ENCODE peak calls at places on chromosomes 1 and 21, in ten cellular contexts. E, N, T, M, X, H, Y, L, W and Z are unnamed samples.

GRCh38 chr21:15993951-15994350 is 264.2 kb downstream of the USP25 start:
- DNase-seq in E (no peak), N (no peak), T (no peak), M (no peak), X (no peak), H (no peak), Y (no peak), L (no peak), W (no peak), Z (no peak)

GRCh38 chr1:91725961-91726704 is 159.8 kb downstream of the TGFBR3 start:
- DNase-seq in E (no peak), N (no peak), T (no peak), M (no peak), X (peak; percentile 57), H (peak; percentile 56), Y (peak; percentile 36), L (no peak), W (no peak), Z (peak; percentile 93)

GRCh38 chr1:87329756-87330200 is 1.1 kb downstream of the LMO4 start:
- DNase-seq in E (no peak), N (no peak), T (no peak), M (no peak), X (no peak), H (no peak), Y (no peak), L (no peak), W (no peak), Z (peak; percentile 58)

GRCh38 chr1:7401814-7402547 is 369.1 kb upstream of the VAMP3 start:
- DNase-seq in E (no peak), N (peak; percentile 3), T (no peak), M (peak; percentile 97), X (peak; percentile 51), H (no peak), Y (no peak), L (no peak), W (peak; percentile 19), Z (peak; percentile 94)

GRCh38 chr21:32702702-32703101 is 25.1 kb downstream of the SYNJ1 start:
- DNase-seq in E (no peak), N (no peak), T (no peak), M (no peak), X (no peak), H (no peak), Y (no peak), L (no peak), W (no peak), Z (no peak)

GRCh38 chr1:56676571-56677035 is 31.5 kb downstream of the PRKAA2 start:
- DNase-seq in E (no peak), N (no peak), T (no peak), M (no peak), X (no peak), H (no peak), Y (no peak), L (no peak), W (no peak), Z (peak; percentile 48)

GRCh38 chr1:53572061-53572801 is 113.0 kb downstream of the DMRTB1 start:
- DNase-seq in E (no peak), N (peak; percentile 54), T (no peak), M (peak; percentile 15), X (no peak), H (no peak), Y (peak; percentile 12), L (peak; percentile 44), W (no peak), Z (peak; percentile 93)

GRCh38 chr1:226871047-226871365 is 590 bp downstream of the PSEN2 start:
- DNase-seq in E (no peak), N (no peak), T (no peak), M (no peak), X (no peak), H (no peak), Y (no peak), L (no peak), W (no peak), Z (no peak)

GRCh38 chr1:115183711-115184259 is 94.5 kb upstream of the TSPAN2 start:
- DNase-seq in E (no peak), N (no peak), T (no peak), M (no peak), X (no peak), H (no peak), Y (peak; percentile 79), L (peak; percentile 67), W (no peak), Z (no peak)

GRCh38 chr1:65001238-65001792 is 35.0 kb upstream of the JAK1 start:
- DNase-seq in E (no peak), N (peak; percentile 33), T (no peak), M (no peak), X (peak; percentile 60), H (peak; percentile 86), Y (peak; percentile 72), L (peak; percentile 91), W (peak; percentile 55), Z (peak; percentile 67)

DNA sequence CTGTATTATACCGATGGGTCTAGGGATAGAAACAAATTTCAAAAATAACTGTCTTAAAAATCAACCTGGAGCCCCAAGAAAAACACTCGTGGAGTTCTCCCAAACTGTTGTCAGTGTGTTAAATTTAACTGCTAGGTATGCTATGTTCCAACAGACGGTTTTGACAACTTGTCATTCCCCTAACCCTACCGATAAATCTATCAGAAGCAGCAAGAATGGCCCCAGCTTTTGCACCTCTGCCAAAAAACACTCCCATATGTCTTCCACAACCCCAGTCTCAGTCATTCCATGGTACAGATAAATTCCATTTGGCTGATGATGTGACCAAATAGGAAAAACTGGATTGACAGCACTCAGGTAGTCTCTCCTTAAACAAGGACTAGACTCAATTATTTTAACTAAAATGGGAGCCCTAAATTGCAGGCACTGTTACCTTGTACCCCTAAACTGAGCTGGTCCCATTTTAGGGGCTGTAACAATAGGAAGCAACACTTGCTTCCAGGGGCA is 4.9 kb downstream of the UCHL5 start:
- DNase-seq in E (no peak), N (no peak), T (no peak), M (no peak), X (no peak), H (no peak), Y (no peak), L (no peak), W (no peak), Z (no peak)
- H3K4me1 ChIP-seq in E (no peaks in the 10 kb centered on the region), N (peaks cover 5% of the 10 kb centered on the region), T (peaks cover 29% of the 10 kb centered on the region), M (peaks cover 8% of the 10 kb centered on the region), X (peaks cover 7% of the 10 kb centered on the region), H (peaks cover 22% of the 10 kb centered on the region), Y (no peaks in the 10 kb centered on the region), L (no peaks in the 10 kb centered on the region), W (peaks cover 34% of the 10 kb centered on the region), Z (peaks cover 14% of the 10 kb centered on the region)

DNA sequence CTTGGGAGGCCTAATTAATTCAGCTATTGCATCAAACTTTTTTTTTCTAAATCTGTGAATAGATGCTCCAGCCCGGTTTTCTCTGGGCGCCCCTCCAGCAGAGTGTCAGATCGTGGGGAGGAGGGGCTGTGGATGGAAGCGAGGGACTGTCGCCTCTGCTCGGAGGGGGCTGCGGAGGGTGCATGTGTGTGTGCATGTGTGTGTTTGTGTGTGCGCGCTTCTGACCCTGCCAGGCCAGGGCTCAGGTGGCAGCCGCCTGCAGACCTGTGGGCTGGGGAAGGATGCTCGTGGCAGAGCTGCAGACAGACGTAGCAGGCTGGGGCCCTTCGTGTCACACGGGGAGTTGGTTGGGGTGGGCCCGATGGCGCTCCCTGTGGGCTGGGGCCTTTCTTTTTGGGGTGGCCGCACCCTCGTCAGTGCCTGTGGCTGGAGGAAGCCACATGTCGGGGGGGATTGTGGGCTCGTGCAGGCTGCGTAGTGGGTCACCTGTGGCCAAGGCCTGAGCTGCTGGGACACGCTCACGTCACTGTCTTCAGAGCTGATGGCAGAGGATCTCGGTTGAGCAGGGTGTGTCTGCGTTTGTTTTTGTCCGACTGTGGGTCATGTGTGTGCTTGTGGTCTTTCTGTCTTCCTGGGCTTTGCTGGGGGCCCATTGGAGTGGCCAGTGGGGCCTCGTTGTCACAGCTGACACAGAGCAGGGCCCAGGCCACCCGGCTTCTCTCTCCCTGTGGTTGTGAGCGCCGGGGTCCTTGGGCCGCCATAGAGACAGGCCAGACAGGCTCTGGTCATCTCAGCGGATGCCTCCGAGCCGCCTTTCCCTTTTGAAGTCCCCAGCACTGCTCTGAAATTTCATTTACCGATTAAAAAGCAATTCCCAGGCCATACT is 2.9 kb downstream of the SKI start:
- DNase-seq in E (no peak), N (no peak), T (no peak), M (no peak), X (no peak), H (peak; percentile 64), Y (peak; percentile 58), L (peak; percentile 53), W (no peak), Z (peak; percentile 49)
- H3K4me3 ChIP-seq in E (peak overlapping the region; percentile 69), N (peak overlapping the region; percentile 64), T (peak overlapping the region; percentile 61), M (no peak overlapping the region), X (peak overlapping the region; percentile 82), H (peak overlapping the region; percentile 71), Y (peak overlapping the region; percentile 53), L (peak overlapping the region; percentile 93), W (peak overlapping the region; percentile 67), Z (peak overlapping the region; percentile 92)

DNA sequence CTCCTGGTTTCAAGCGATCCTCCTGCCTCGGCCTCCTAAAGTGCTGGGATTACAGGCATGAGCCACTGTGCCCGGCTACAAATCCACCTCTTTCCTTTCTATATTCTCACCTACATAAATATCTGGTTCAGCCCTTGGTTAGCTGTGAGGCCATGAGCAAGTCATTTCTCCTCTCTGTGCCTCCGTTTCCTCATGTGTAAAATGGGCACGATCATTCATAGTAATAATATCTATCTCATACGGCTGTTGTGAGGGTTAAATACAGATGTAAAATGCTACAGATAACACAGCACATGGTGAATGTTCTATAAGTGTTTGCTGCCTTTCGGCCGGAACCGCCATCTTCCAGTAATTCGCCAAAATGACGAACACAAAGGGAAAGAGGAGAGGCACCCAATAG is 29.4 kb downstream of the HSPG2 start:
- DNase-seq in E (no peak), N (no peak), T (no peak), M (no peak), X (no peak), H (no peak), Y (no peak), L (no peak), W (no peak), Z (no peak)
- H3K4me1 ChIP-seq in E (peaks cover 29% of the 10 kb centered on the region), N (peaks cover 18% of the 10 kb centered on the region), T (no peaks in the 10 kb centered on the region), M (no peaks in the 10 kb centered on the region), X (peaks cover 37% of the 10 kb centered on the region), H (peaks cover 77% of the 10 kb centered on the region), Y (peaks cover 74% of the 10 kb centered on the region), L (peaks cover 2% of the 10 kb centered on the region), W (peaks cover 100% of the 10 kb centered on the region), Z (peaks cover 94% of the 10 kb centered on the region)

GRCh38 chr1:10033359-10033845 is 644 bp downstream of the UBE4B start:
- DNase-seq in E (no peak), N (peak; percentile 33), T (peak; percentile 54), M (peak; percentile 21), X (peak; percentile 44), H (peak; percentile 59), Y (no peak), L (no peak), W (no peak), Z (peak; percentile 78)

GRCh38 chr1:10031461-10031860 is 1.3 kb upstream of the UBE4B start:
- DNase-seq in E (no peak), N (no peak), T (no peak), M (no peak), X (no peak), H (no peak), Y (no peak), L (no peak), W (no peak), Z (peak; percentile 60)

GRCh38 chr1:10027027-10027426 is 5.7 kb upstream of the UBE4B start:
- DNase-seq in E (no peak), N (no peak), T (no peak), M (no peak), X (no peak), H (no peak), Y (no peak), L (no peak), W (no peak), Z (no peak)

GRCh38 chr1:10032590-10033358 is at the start of gene UBE4B:
- DNase-seq in E (peak; percentile 99), N (peak; percentile 99), T (peak; percentile 98), M (peak; percentile 93), X (peak; percentile 98), H (peak; percentile 99), Y (peak; percentile 98), L (peak; percentile 99), W (peak; percentile 99), Z (peak; percentile 99)

GRCh38 chr1:10032287-10032589 is 520 bp upstream of the UBE4B start:
- DNase-seq in E (no peak), N (no peak), T (no peak), M (no peak), X (no peak), H (no peak), Y (no peak), L (no peak), W (no peak), Z (no peak)
- H3K4me3 ChIP-seq in E (peak overlapping the region; percentile 45), N (no peak overlapping the region), T (peak overlapping the region; percentile 59), M (peak overlapping the region; percentile 19), X (peak overlapping the region; percentile 92), H (peak overlapping the region; percentile 89), Y (peak overlapping the region; percentile 10), L (peak overlapping the region; percentile 5), W (peak overlapping the region; percentile 85), Z (peak overlapping the region; percentile 76)